ENCODE peak calls at places on chromosome 21, in nine cellular contexts. One of them, this sample, is unnamed.

GRCh38 chr21:40243676-40244075 is 376.4 kb downstream of the PCP4 start:
- DNase-seq in HT1080: no peak
- DNase-seq in prostate gland: no peak
- DNase-seq in T-helper 2 cell: no peak
- DNase-seq in lung: no peak
- DNase-seq in stimulated activated CD8-positive, alpha-beta memory T cell treated with anti-CD3 and anti-CD28 coated beads, Interleukin-7, amount 100 ng/mL, for 1 hour: no peak
- DNase-seq in HS-27A: no peak
- DNase-seq in GM10248: no peak
- DNase-seq in cardiac muscle cell: no peak
- DNase-seq in this sample: no peak

GRCh38 chr21:42156690-42157605 is 62.0 kb upstream of the ABCG1 start:
- DNase-seq in T-helper 2 cell: no peak
- DNase-seq in stimulated activated CD8-positive, alpha-beta memory T cell treated with anti-CD3 and anti-CD28 coated beads, Interleukin-7, amount 100 ng/mL, for 1 hour: no peak
- DNase-seq in HS-27A: no peak
- DNase-seq in GM10248: peak
- DNase-seq in HT1080: no peak
- DNase-seq in prostate gland: peak
- DNase-seq in lung: no peak
- DNase-seq in cardiac muscle cell: peak
- DNase-seq in this sample: no peak

GRCh38 chr21:46027855-46028493 is 46.4 kb downstream of the COL6A1 start:
- DNase-seq in HT1080: no peak
- DNase-seq in lung: no peak
- DNase-seq in prostate gland: no peak
- DNase-seq in cardiac muscle cell: peak
- DNase-seq in T-helper 2 cell: no peak
- DNase-seq in stimulated activated CD8-positive, alpha-beta memory T cell treated with anti-CD3 and anti-CD28 coated beads, Interleukin-7, amount 100 ng/mL, for 1 hour: no peak
- DNase-seq in GM10248: no peak
- DNase-seq in HS-27A: no peak
- DNase-seq in this sample: no peak

GRCh38 chr21:24076179-24076578 is 1531.1 kb downstream of the MRPL39 start:
- DNase-seq in GM10248: no peak
- DNase-seq in prostate gland: no peak
- DNase-seq in cardiac muscle cell: peak
- DNase-seq in HT1080: no peak
- DNase-seq in lung: no peak
- DNase-seq in stimulated activated CD8-positive, alpha-beta memory T cell treated with anti-CD3 and anti-CD28 coated beads, Interleukin-7, amount 100 ng/mL, for 1 hour: no peak
- DNase-seq in HS-27A: no peak
- DNase-seq in T-helper 2 cell: no peak
- DNase-seq in this sample: no peak

GRCh38 chr21:24823247-24823646 is 784.0 kb downstream of the MRPL39 start:
- DNase-seq in stimulated activated CD8-positive, alpha-beta memory T cell treated with anti-CD3 and anti-CD28 coated beads, Interleukin-7, amount 100 ng/mL, for 1 hour: no peak
- DNase-seq in HS-27A: no peak
- DNase-seq in HT1080: no peak
- DNase-seq in T-helper 2 cell: no peak
- DNase-seq in prostate gland: no peak
- DNase-seq in cardiac muscle cell: no peak
- DNase-seq in lung: no peak
- DNase-seq in GM10248: no peak
- DNase-seq in this sample: no peak

GRCh38 chr21:44987301-44987885 is 47.6 kb downstream of the SLX9 start:
- DNase-seq in prostate gland: no peak
- DNase-seq in T-helper 2 cell: no peak
- DNase-seq in stimulated activated CD8-positive, alpha-beta memory T cell treated with anti-CD3 and anti-CD28 coated beads, Interleukin-7, amount 100 ng/mL, for 1 hour: no peak
- DNase-seq in GM10248: no peak
- DNase-seq in cardiac muscle cell: no peak
- DNase-seq in HS-27A: no peak
- DNase-seq in HT1080: no peak
- DNase-seq in lung: no peak
- DNase-seq in this sample: peak

GRCh38 chr21:45109831-45110492 is 35.6 kb downstream of the ADARB1 start:
- DNase-seq in T-helper 2 cell: no peak
- DNase-seq in HS-27A: no peak
- DNase-seq in cardiac muscle cell: no peak
- DNase-seq in stimulated activated CD8-positive, alpha-beta memory T cell treated with anti-CD3 and anti-CD28 coated beads, Interleukin-7, amount 100 ng/mL, for 1 hour: no peak
- DNase-seq in prostate gland: no peak
- DNase-seq in GM10248: peak
- DNase-seq in HT1080: no peak
- DNase-seq in lung: no peak
- DNase-seq in this sample: peak

GRCh38 chr21:46122758-46123683 is 25.1 kb downstream of the COL6A2 start:
- DNase-seq in lung: no peak
- DNase-seq in HS-27A: no peak
- DNase-seq in prostate gland: no peak
- DNase-seq in stimulated activated CD8-positive, alpha-beta memory T cell treated with anti-CD3 and anti-CD28 coated beads, Interleukin-7, amount 100 ng/mL, for 1 hour: no peak
- DNase-seq in GM10248: no peak
- DNase-seq in cardiac muscle cell: no peak
- DNase-seq in HT1080: no peak
- DNase-seq in T-helper 2 cell: no peak
- DNase-seq in this sample: peak

GRCh38 chr21:36148886-36149285 is 7.7 kb upstream of the DOP1B start:
- DNase-seq in T-helper 2 cell: no peak
- DNase-seq in stimulated activated CD8-positive, alpha-beta memory T cell treated with anti-CD3 and anti-CD28 coated beads, Interleukin-7, amount 100 ng/mL, for 1 hour: no peak
- DNase-seq in prostate gland: no peak
- DNase-seq in GM10248: no peak
- DNase-seq in HT1080: no peak
- DNase-seq in cardiac muscle cell: no peak
- DNase-seq in lung: no peak
- DNase-seq in HS-27A: no peak
- DNase-seq in this sample: no peak

GRCh38 chr21:28991861-28992525 is 684 bp downstream of the LTN1 start:
- DNase-seq in stimulated activated CD8-positive, alpha-beta memory T cell treated with anti-CD3 and anti-CD28 coated beads, Interleukin-7, amount 100 ng/mL, for 1 hour: no peak
- DNase-seq in GM10248: no peak
- DNase-seq in cardiac muscle cell: no peak
- DNase-seq in HT1080: no peak
- DNase-seq in T-helper 2 cell: no peak
- DNase-seq in lung: no peak
- DNase-seq in prostate gland: peak
- DNase-seq in HS-27A: no peak
- DNase-seq in this sample: no peak

GRCh38 chr21:41369105-41369914 is 7.5 kb downstream of the MX2 start:
- DNase-seq in T-helper 2 cell: peak
- DNase-seq in GM10248: peak
- DNase-seq in stimulated activated CD8-positive, alpha-beta memory T cell treated with anti-CD3 and anti-CD28 coated beads, Interleukin-7, amount 100 ng/mL, for 1 hour: no peak
- DNase-seq in HT1080: no peak
- DNase-seq in prostate gland: no peak
- DNase-seq in HS-27A: no peak
- DNase-seq in cardiac muscle cell: peak
- DNase-seq in lung: no peak
- DNase-seq in this sample: peak